ENCODE peak calls at places on chromosome 21, in ten cellular contexts. O, L, C, M, F, D, W, Y, R and E are unnamed samples.

GRCh38 chr21:36791150-36791549 is 92.2 kb downstream of the SIM2 start:
- DNase-seq in O (no peak), L (no peak), C (no peak), M (no peak), F (no peak), D (no peak), W (peak; percentile 26), Y (no peak), R (no peak), E (no peak)

GRCh38 chr21:45511007-45511406 is 31.2 kb downstream of the SLC19A1 start:
- DNase-seq in O (no peak), L (peak; percentile 45), C (peak; percentile 70), M (peak; percentile 33), F (no peak), D (no peak), W (no peak), Y (no peak), R (peak; percentile 44), E (peak; percentile 32)

GRCh38 chr21:37043818-37044217 is 29.1 kb downstream of the PIGP start:
- DNase-seq in O (no peak), L (no peak), C (no peak), M (no peak), F (no peak), D (no peak), W (no peak), Y (no peak), R (no peak), E (no peak)

GRCh38 chr21:45202889-45203288 is 84.8 kb downstream of the POFUT2 start:
- DNase-seq in O (no peak), L (no peak), C (no peak), M (no peak), F (no peak), D (no peak), W (no peak), Y (no peak), R (no peak), E (no peak)

GRCh38 chr21:28138272-28138671 is 854.4 kb downstream of the LTN1 start:
- DNase-seq in O (no peak), L (no peak), C (no peak), M (no peak), F (no peak), D (no peak), W (no peak), Y (no peak), R (no peak), E (no peak)

GRCh38 chr21:29656504-29657227 is 283.1 kb downstream of the GRIK1 start:
- DNase-seq in O (peak; percentile 58), L (no peak), C (no peak), M (no peak), F (peak; percentile 64), D (no peak), W (no peak), Y (no peak), R (no peak), E (no peak)

GRCh38 chr21:35943752-35944151 is 116.6 kb downstream of the SETD4 start:
- DNase-seq in O (no peak), L (no peak), C (no peak), M (no peak), F (no peak), D (no peak), W (peak; percentile 9), Y (no peak), R (no peak), E (no peak)

GRCh38 chr21:24583473-24583872 is 1023.8 kb downstream of the MRPL39 start:
- DNase-seq in O (no peak), L (no peak), C (no peak), M (no peak), F (no peak), D (no peak), W (no peak), Y (no peak), R (no peak), E (no peak)

GRCh38 chr21:31218830-31219608 is 125.0 kb downstream of the TIAM1 start:
- DNase-seq in O (peak; percentile 47), L (peak; percentile 52), C (peak; percentile 82), M (no peak), F (peak; percentile 92), D (no peak), W (peak; percentile 78), Y (no peak), R (no peak), E (no peak)

GRCh38 chr21:46124083-46124925 is 26.4 kb downstream of the COL6A2 start:
- DNase-seq in O (no peak), L (peak; percentile 30), C (peak; percentile 71), M (peak; percentile 75), F (no peak), D (no peak), W (no peak), Y (peak; percentile 20), R (peak; percentile 70), E (no peak)

GRCh38 chr21:45310446-45310845 is 22.8 kb upstream of the POFUT2 start:
- DNase-seq in O (no peak), L (peak; percentile 30), C (no peak), M (peak; percentile 54), F (no peak), D (no peak), W (no peak), Y (no peak), R (peak; percentile 52), E (peak; percentile 47)

GRCh38 chr21:37368536-37369279 is 2.1 kb downstream of the DYRK1A start:
- DNase-seq in O (peak; percentile 28), L (peak; percentile 55), C (no peak), M (no peak), F (peak; percentile 88), D (no peak), W (no peak), Y (no peak), R (no peak), E (no peak)

GRCh38 chr21:19321688-19322087 is 918.1 kb upstream of the TMPRSS15 start:
- DNase-seq in O (no peak), L (no peak), C (no peak), M (no peak), F (no peak), D (peak; percentile 16), W (no peak), Y (no peak), R (no peak), E (no peak)

GRCh38 chr21:20004353-20004752 is 993.9 kb upstream of the NCAM2 start:
- DNase-seq in O (no peak), L (no peak), C (no peak), M (no peak), F (no peak), D (peak; percentile 28), W (no peak), Y (no peak), R (no peak), E (no peak)

GRCh38 chr21:27212444-27212843 is 245.6 kb upstream of the ADAMTS5 start:
- DNase-seq in O (no peak), L (no peak), C (no peak), M (no peak), F (no peak), D (no peak), W (no peak), Y (no peak), R (no peak), E (no peak)

GRCh38 chr21:21921410-21922232 is 923.4 kb downstream of the NCAM2 start:
- DNase-seq in O (peak; percentile 50), L (no peak), C (no peak), M (no peak), F (no peak), D (peak; percentile 81), W (no peak), Y (no peak), R (no peak), E (no peak)

GRCh38 chr21:26405735-26406361 is 167.2 kb downstream of the CYYR1 start:
- DNase-seq in O (peak; percentile 83), L (peak; percentile 60), C (no peak), M (no peak), F (peak; percentile 91), D (peak; percentile 34), W (no peak), Y (peak; percentile 36), R (no peak), E (no peak)

DNA sequence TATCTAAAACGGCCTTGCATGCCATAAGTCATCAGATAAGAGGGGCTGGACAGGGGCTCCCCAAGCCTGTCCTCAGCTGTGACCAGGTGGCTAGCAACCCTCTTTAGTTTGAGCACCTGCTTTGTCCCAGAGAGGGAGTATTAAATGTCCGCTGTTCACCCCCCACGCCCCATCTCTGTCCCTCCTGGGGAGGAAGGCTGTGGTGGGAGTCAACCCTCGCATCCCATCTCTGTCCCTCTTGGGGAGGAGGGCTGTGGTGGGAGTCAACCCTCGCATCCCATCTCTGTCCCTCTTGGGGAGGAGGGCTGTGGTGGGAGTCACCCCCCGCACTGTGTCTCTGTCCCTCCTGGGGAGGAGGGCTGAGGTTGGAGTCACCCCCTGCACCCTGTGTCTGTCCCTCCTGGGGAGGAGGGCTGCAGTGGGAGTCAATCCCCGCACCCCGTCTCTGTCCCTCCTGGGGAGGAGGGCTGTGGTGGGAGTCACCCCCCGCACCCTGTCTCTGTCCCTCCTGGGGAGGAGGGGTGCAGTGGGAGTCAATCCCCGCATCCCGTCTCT is 72.6 kb upstream of the ABCG1 start:
- DNase-seq in O (no peak), L (peak; percentile 26), C (no peak), M (no peak), F (no peak), D (no peak), W (no peak), Y (no peak), R (no peak), E (no peak)
- H3K27ac ChIP-seq in O (no peak overlapping the region), L (no peak overlapping the region), C (no peak overlapping the region), M (no peak overlapping the region), F (no peak overlapping the region), D (no peak overlapping the region), W (no peak overlapping the region), Y (no peak overlapping the region), R (no peak overlapping the region), E (no peak overlapping the region)

GRCh38 chr21:39088831-39089380 is 94.3 kb downstream of the PSMG1 start:
- DNase-seq in O (peak; percentile 52), L (no peak), C (no peak), M (no peak), F (peak; percentile 61), D (no peak), W (no peak), Y (no peak), R (no peak), E (no peak)
- TF ChIP-seq CTCF in O (peak; percentile 11), L (peak; percentile 41), C (no peak), M (no peak), F (peak; percentile 4), D (peak; percentile 8), W (no peak), Y (peak; percentile 15), R (no peak), E (no peak)

DNA sequence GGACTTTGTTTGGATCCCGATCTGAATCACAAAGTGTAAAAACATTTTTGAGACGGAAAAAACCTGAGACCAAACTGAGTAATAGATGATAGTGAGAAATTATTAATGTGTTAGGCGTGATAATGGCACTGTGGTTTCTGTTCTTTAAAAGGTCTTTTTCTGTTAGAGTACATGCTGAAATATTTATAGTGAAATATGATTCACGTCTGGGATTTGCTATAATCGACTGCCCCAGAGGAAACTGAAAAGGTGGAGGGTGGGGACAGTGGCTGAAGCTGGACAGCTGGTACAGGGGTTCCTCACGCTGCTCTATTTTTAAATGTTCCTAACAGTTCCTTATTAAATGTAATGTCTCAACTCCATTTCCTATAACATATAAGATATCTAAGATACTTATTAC is 11.2 kb downstream of the URB1 start:
- DNase-seq in O (no peak), L (no peak), C (no peak), M (no peak), F (no peak), D (no peak), W (no peak), Y (no peak), R (no peak), E (no peak)
- H3K4me1 ChIP-seq in O (no peaks in the 10 kb centered on the region), L (no peaks in the 10 kb centered on the region), C (no peaks in the 10 kb centered on the region), M (no peaks in the 10 kb centered on the region), F (peaks cover 6% of the 10 kb centered on the region), D (no peaks in the 10 kb centered on the region), W (peaks cover 6% of the 10 kb centered on the region), Y (no peaks in the 10 kb centered on the region), R (peaks cover 4% of the 10 kb centered on the region), E (peaks cover under 1% of the 10 kb centered on the region)

GRCh38 chr21:44083631-44084291 is 23.4 kb upstream of the PWP2 start:
- DNase-seq in O (no peak), L (no peak), C (peak; percentile 38), M (peak; percentile 78), F (no peak), D (no peak), W (peak; percentile 52), Y (no peak), R (no peak), E (no peak)
- H3K27ac ChIP-seq in O (no peak overlapping the region), L (no peak overlapping the region), C (peak overlapping the region; percentile 35), M (peak overlapping the region; percentile 61), F (no peak overlapping the region), D (no peak overlapping the region), W (peak overlapping the region; percentile 66), Y (no peak overlapping the region), R (peak overlapping the region; percentile 49), E (no peak overlapping the region)